ENCODE peak calls at places on chromosomes 12 and 14, in seven cellular contexts. P is AG08396, L is T-helper 9 cell, Y is DMS79 treated with DMSO at 0.1 percent for 48 hours, V is CD14-positive monocyte, M is NCI-H1694, D is AG09319. T is an unnamed sample.
A peak's percentile ranks its signal among the peaks of the same experiment; 100 is the strongest.

GRCh38 chr14:29111554-29111953 is 345.0 kb downstream of the FOXG1 start:
- DNase-seq in V (no peak), D (no peak), Y (no peak), L (no peak), M (no peak), P (no peak), T (no peak)

GRCh38 chr14:68199465-68200145 is 380.0 kb downstream of the RAD51B start:
- DNase-seq in P (no peak), L (no peak), D (peak; percentile 44), M (no peak), Y (no peak), V (no peak), T (no peak)

GRCh38 chr14:53525608-53526007 is 372.5 kb upstream of the DDHD1 start:
- DNase-seq in L (no peak), Y (no peak), D (no peak), V (no peak), M (no peak), P (no peak), T (no peak)

GRCh38 chr14:92458136-92458958 is 55.2 kb upstream of the RIN3 start:
- DNase-seq in V (no peak), D (no peak), M (no peak), P (no peak), Y (no peak), L (no peak), T (no peak)

GRCh38 chr14:34027990-34028490 is 77.2 kb upstream of the EGLN3 start:
- DNase-seq in P (no peak), Y (no peak), D (no peak), M (no peak), L (no peak), V (no peak), T (no peak)

GRCh38 chr14:59246566-59246965 is 58.1 kb downstream of the DAAM1 start:
- DNase-seq in L (no peak), M (no peak), Y (no peak), D (no peak), V (no peak), P (no peak), T (no peak)

GRCh38 chr14:106228541-106229158 is 702.3 kb downstream of the TMEM121 start:
- DNase-seq in M (no peak), Y (no peak), P (no peak), D (no peak), V (no peak), L (no peak), T (no peak)

GRCh38 chr12:85874064-85874463 is at the start of gene NTS:
- DNase-seq in D (no peak), V (no peak), M (no peak), L (no peak), P (no peak), Y (no peak), T (no peak)

GRCh38 chr12:120247621-120248030 is 17.9 kb downstream of the PXN start:
- DNase-seq in M (no peak), L (no peak), Y (no peak), P (no peak), D (no peak), V (no peak), T (no peak)

T was measured in GOT3.